ENCODE peak calls at places on chromosome 12, in five cellular contexts. G, W, L, I and F are unnamed samples.

GRCh38 chr12:22084852-22085251 is 38.8 kb downstream of the CMAS start:
- DNase-seq in G (no peak), W (no peak), L (no peak), I (no peak), F (no peak)

GRCh38 chr12:22286569-22286968 is 47.9 kb downstream of the ST8SIA1 start:
- DNase-seq in G (no peak), W (no peak), L (no peak), I (no peak), F (no peak)

GRCh38 chr12:66662179-66662578 is 16.7 kb downstream of the GRIP1 start:
- DNase-seq in G (no peak), W (no peak), L (no peak), I (no peak), F (no peak)

GRCh38 chr12:71472441-71472911 is 32.9 kb downstream of the LGR5 start:
- DNase-seq in G (no peak), W (no peak), L (no peak), I (no peak), F (no peak)

GRCh38 chr12:130401703-130402102 is 64.0 kb downstream of the PIWIL1 start:
- DNase-seq in G (no peak), W (no peak), L (no peak), I (no peak), F (no peak)

GRCh38 chr12:45730842-45731336 is 1.4 kb downstream of the ARID2 start:
- DNase-seq in G (no peak), W (no peak), L (no peak), I (no peak), F (no peak)

GRCh38 chr12:106137456-106138278 is 1.1 kb downstream of the NUAK1 start:
- DNase-seq in G (no peak), W (no peak), L (no peak), I (no peak), F (no peak)

GRCh38 chr12:65902504-65902903 is 78.2 kb downstream of the HMGA2 start:
- DNase-seq in G (no peak), W (no peak), L (no peak), I (no peak), F (no peak)

GRCh38 chr12:12995088-12995487 is 5.0 kb downstream of the HEBP1 start:
- DNase-seq in G (no peak), W (no peak), L (no peak), I (no peak), F (no peak)

GRCh38 chr12:132288516-132289188 is 40.7 kb downstream of the GALNT9 start:
- DNase-seq in G (no peak), W (no peak), L (no peak), I (no peak), F (no peak)

GRCh38 chr12:98465950-98466349 is 49.4 kb upstream of the TMPO start:
- DNase-seq in G (no peak), W (no peak), L (no peak), I (no peak), F (no peak)

GRCh38 chr12:34373926-34374325 is 351.6 kb downstream of the ALG10 start:
- DNase-seq in G (no peak), W (no peak), L (no peak), I (no peak), F (no peak)

GRCh38 chr12:127926004-127926403 is 341.0 kb upstream of the TMEM132C start:
- DNase-seq in G (no peak), W (no peak), L (peak), I (no peak), F (no peak)

GRCh38 chr12:52789637-52790426 is 6.1 kb downstream of the KRT3 start:
- DNase-seq in G (peak), W (no peak), L (peak), I (no peak), F (peak)

GRCh38 chr12:45655186-45655585 is 74.3 kb upstream of the ARID2 start:
- DNase-seq in G (no peak), W (no peak), L (peak), I (no peak), F (no peak)

GRCh38 chr12:51009038-51009437 is 17.1 kb downstream of the SLC11A2 start:
- DNase-seq in G (no peak), W (peak), L (peak), I (no peak), F (peak)

GRCh38 chr12:6193853-6194815 is 6.1 kb upstream of the CD9 start:
- DNase-seq in G (no peak), W (no peak), L (peak), I (no peak), F (peak)

GRCh38 chr12:104573-105081 is 38.1 kb downstream of the IQSEC3 start:
- DNase-seq in G (no peak), W (no peak), L (peak), I (no peak), F (no peak)

GRCh38 chr12:68374315-68374982 is 42.3 kb upstream of the MDM1 start:
- DNase-seq in G (no peak), W (no peak), L (peak), I (no peak), F (peak)

GRCh38 chr12:108379761-108380160 is 40.6 kb upstream of the CMKLR1 start:
- DNase-seq in G (no peak), W (no peak), L (no peak), I (no peak), F (no peak)

GRCh38 chr12:33439587-33440011 is at the start of gene SYT10:
- DNase-seq in G (no peak), W (no peak), L (no peak), I (no peak), F (no peak)

GRCh38 chr12:47133981-47134380 is 54.2 kb upstream of the AMIGO2 start:
- DNase-seq in G (no peak), W (no peak), L (no peak), I (no peak), F (no peak)

GRCh38 chr12:105920161-105920684 is 218.5 kb downstream of the NUAK1 start:
- DNase-seq in G (no peak), W (peak), L (no peak), I (no peak), F (no peak)

GRCh38 chr12:27434673-27435565 is 11.6 kb upstream of the SMCO2 start:
- DNase-seq in G (no peak), W (peak), L (no peak), I (no peak), F (no peak)

GRCh38 chr12:78315018-78315417 is 484.3 kb downstream of the NAV3 start:
- DNase-seq in G (no peak), W (no peak), L (no peak), I (no peak), F (no peak)

GRCh38 chr12:79658221-79658620 is 32.5 kb downstream of the PAWR start:
- DNase-seq in G (no peak), W (no peak), L (no peak), I (no peak), F (no peak)

GRCh38 chr12:131388164-131388795 is 322.6 kb upstream of the SFSWAP start:
- DNase-seq in G (no peak), W (no peak), L (no peak), I (no peak), F (no peak)

GRCh38 chr12:106147956-106148355 is 9.2 kb upstream of the NUAK1 start:
- DNase-seq in G (no peak), W (peak), L (peak), I (no peak), F (peak)

GRCh38 chr12:1920971-1921370 is 2.5 kb upstream of the CACNA2D4 start:
- DNase-seq in G (peak), W (peak), L (no peak), I (no peak), F (peak)

GRCh38 chr12:69901141-69901900 is 76.3 kb downstream of the MYRFL start:
- DNase-seq in G (no peak), W (no peak), L (no peak), I (no peak), F (no peak)

GRCh38 chr12:129870146-129870545 is 33.7 kb downstream of the TMEM132D start:
- DNase-seq in G (no peak), W (no peak), L (no peak), I (no peak), F (no peak)

GRCh38 chr12:59181378-59181777 is 261.1 kb upstream of the LRIG3 start:
- DNase-seq in G (no peak), W (no peak), L (no peak), I (no peak), F (no peak)
- TF ChIP-seq POLR2A in G (no peak), W (no peak), L (no peak), I (no peak), F (no peak)

GRCh38 chr12:121828826-121829225 is 25.0 kb downstream of the SETD1B start:
- DNase-seq in G (no peak), W (no peak), L (no peak), I (no peak), F (no peak)

GRCh38 chr12:121828306-121828705 is 24.5 kb downstream of the SETD1B start:
- DNase-seq in G (no peak), W (no peak), L (no peak), I (no peak), F (no peak)

GRCh38 chr12:121827351-121828099 is 23.7 kb downstream of the SETD1B start:
- DNase-seq in G (no peak), W (no peak), L (no peak), I (no peak), F (no peak)

GRCh38 chr12:121825041-121825523 is 21.3 kb downstream of the SETD1B start:
- DNase-seq in G (no peak), W (no peak), L (no peak), I (no peak), F (no peak)

DNA sequence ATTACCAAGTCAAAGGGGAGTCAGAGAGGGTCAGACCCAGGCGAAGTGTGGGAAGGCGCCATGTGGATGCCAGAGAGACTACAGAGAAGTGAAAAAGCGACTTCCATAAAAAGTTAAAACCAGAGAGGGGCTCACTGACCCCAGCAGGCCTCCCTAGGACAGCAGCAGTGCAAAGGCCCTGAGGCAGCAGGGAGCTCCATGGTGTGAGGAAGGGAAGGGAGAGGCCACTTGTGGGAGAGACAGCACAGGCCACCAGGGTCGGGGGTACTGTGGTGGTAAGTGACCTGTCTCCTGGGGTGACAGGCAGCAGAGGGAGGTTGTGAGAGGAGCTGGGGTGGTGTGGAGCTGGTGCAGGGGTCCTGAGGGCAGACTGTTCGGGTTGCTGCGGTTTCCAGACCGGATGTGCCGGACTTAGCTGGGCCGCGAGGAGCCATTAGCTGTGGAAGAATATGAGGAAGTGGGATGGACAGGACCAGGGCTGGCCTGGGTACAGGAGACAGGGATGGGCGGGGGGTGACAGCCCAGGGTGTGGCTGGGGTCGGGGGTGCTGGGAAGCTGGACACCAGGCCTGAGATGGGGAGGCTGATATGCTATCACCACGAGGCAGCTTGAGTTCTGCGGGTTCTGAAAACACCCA is 22.6 kb downstream of the SETD1B start:
- DNase-seq in G (no peak), W (no peak), L (no peak), I (no peak), F (no peak)
- TF ChIP-seq POLR2AphosphoS5 in G (no peak), W (no peak), L (no peak), I (no peak), F (no peak)

GRCh38 chr12:96810477-96810876 is 96.6 kb upstream of the NEDD1 start:
- DNase-seq in G (no peak), W (no peak), L (no peak), I (no peak), F (no peak)

GRCh38 chr12:96810057-96810456 is 97.0 kb upstream of the NEDD1 start:
- DNase-seq in G (no peak), W (peak), L (no peak), I (no peak), F (no peak)

GRCh38 chr12:96809522-96809921 is 97.5 kb upstream of the NEDD1 start:
- DNase-seq in G (no peak), W (no peak), L (no peak), I (no peak), F (no peak)

GRCh38 chr12:96812153-96812552 is 94.9 kb upstream of the NEDD1 start:
- DNase-seq in G (no peak), W (no peak), L (no peak), I (no peak), F (no peak)

GRCh38 chr12:96811083-96811482 is 96.0 kb upstream of the NEDD1 start:
- DNase-seq in G (no peak), W (no peak), L (no peak), I (no peak), F (no peak)
- TF ChIP-seq POLR2A in G (no peak), W (no peak), L (no peak), I (no peak), F (no peak)

GRCh38 chr12:24833513-24833912 is 115.4 kb downstream of the BCAT1 start:
- DNase-seq in G (no peak), W (no peak), L (no peak), I (no peak), F (no peak)

GRCh38 chr12:24839268-24839791 is 109.6 kb downstream of the BCAT1 start:
- DNase-seq in G (no peak), W (no peak), L (peak), I (no peak), F (no peak)

GRCh38 chr12:24840046-24840800 is 108.7 kb downstream of the BCAT1 start:
- DNase-seq in G (no peak), W (no peak), L (no peak), I (no peak), F (no peak)

GRCh38 chr12:24835377-24835776 is 113.5 kb downstream of the BCAT1 start:
- DNase-seq in G (no peak), W (no peak), L (no peak), I (no peak), F (no peak)

DNA sequence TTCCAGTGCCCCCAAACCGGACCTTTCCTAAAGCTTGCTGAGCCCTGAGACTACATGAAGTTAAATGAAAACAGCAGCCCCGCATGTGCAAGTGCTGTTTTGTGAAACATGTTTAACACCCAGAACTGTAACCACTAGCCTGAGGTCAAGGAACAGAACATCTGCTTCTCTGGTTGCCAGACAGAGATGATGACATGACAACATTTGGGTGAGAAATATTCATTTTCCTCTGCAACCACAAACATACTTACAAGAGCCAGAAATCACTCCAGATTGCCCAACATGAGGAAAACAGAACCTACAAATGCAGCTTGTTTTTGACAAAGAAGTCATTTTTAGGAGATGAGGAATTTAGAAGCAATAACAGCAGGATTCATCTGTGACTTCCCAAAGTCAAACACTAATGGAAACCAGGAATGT is 110.4 kb downstream of the BCAT1 start:
- DNase-seq in G (no peak), W (no peak), L (peak), I (no peak), F (no peak)
- TF ChIP-seq POLR2AphosphoS5 in G (peak), W (no peak), L (peak), I (no peak), F (peak)

GRCh38 chr12:90939382-90939781 is 15.6 kb downstream of the CCER1 start:
- DNase-seq in G (no peak), W (no peak), L (no peak), I (no peak), F (no peak)
- TF ChIP-seq POLR2A in G (no peak), W (no peak), L (no peak), I (no peak), F (no peak)

GRCh38 chr12:96143392-96143791 is 50.8 kb upstream of the ELK3 start:
- DNase-seq in G (no peak), W (no peak), L (no peak), I (no peak), F (no peak)
- TF ChIP-seq POLR2AphosphoS5 in G (no peak), W (no peak), L (no peak), I (no peak), F (no peak)

GRCh38 chr12:9761407-9761736 is 671 bp upstream of the CD69 start:
- DNase-seq in G (no peak), W (no peak), L (no peak), I (no peak), F (no peak)

GRCh38 chr12:9759680-9760592 is 765 bp downstream of the CD69 start:
- DNase-seq in G (no peak), W (no peak), L (no peak), I (no peak), F (no peak)

GRCh38 chr12:9762369-9762768 is 1.7 kb upstream of the CD69 start:
- DNase-seq in G (no peak), W (no peak), L (no peak), I (no peak), F (no peak)

GRCh38 chr12:9760699-9761406 is at the start of gene CD69:
- DNase-seq in G (no peak), W (no peak), L (peak), I (no peak), F (peak)

DNA sequence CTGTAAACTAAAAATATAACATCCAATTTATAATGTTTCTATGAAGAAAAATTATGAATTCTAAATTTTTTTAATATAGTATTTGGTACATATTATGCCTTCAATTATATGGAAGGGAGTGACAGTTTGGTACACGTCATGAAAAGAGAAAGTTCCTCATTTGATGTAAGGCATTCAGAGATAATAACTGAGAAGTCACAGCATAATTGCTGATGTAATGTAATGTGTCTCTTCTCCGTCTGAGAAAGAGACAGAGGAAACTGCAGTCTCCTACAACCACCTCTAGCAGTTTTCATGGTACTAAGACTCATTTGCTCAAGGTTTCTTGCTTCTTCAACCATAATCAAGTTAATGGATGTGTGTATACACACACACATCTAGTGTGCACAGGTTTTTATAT is 2.3 kb upstream of the CD69 start:
- DNase-seq in G (no peak), W (no peak), L (no peak), I (no peak), F (no peak)
- TF ChIP-seq POLR2A in G (no peak), W (no peak), L (no peak), I (no peak), F (no peak)

GRCh38 chr12:80698266-80698665 is 9.2 kb upstream of the MYF6 start:
- DNase-seq in G (no peak), W (no peak), L (no peak), I (no peak), F (no peak)
- TF ChIP-seq POLR2AphosphoS5 in G (no peak), W (no peak), L (no peak), I (no peak), F (no peak)